ENCODE peak calls at places on chromosome 14, in ten cellular contexts. One of them, this sample, is unnamed.

GRCh38 chr14:23366163-23366921 is 1.4 kb upstream of the EFS start:
- DNase-seq in cardiac muscle cell: peak; percentile 85
- DNase-seq in M059J: no peak
- DNase-seq in aorta: peak; percentile 85
- DNase-seq in GM12865: no peak
- DNase-seq in Peyer's patch: peak; percentile 54
- DNase-seq in neuronal stem cell: peak; percentile 94
- DNase-seq in nephron progenitor cell: peak; percentile 94
- DNase-seq in AG09319: no peak
- DNase-seq in stimulated activated CD8-positive, alpha-beta memory T cell treated with anti-CD3 and anti-CD28 coated beads, Interleukin-7, amount 100 ng/mL, for 1 hour: no peak
- DNase-seq in this sample: peak; percentile 88

GRCh38 chr14:36524874-36525745 is 5.1 kb upstream of the NKX2-1 start:
- DNase-seq in cardiac muscle cell: peak; percentile 35
- DNase-seq in M059J: no peak
- DNase-seq in aorta: no peak
- DNase-seq in GM12865: peak; percentile 25
- DNase-seq in Peyer's patch: no peak
- DNase-seq in neuronal stem cell: peak; percentile 81
- DNase-seq in nephron progenitor cell: peak; percentile 86
- DNase-seq in AG09319: no peak
- DNase-seq in stimulated activated CD8-positive, alpha-beta memory T cell treated with anti-CD3 and anti-CD28 coated beads, Interleukin-7, amount 100 ng/mL, for 1 hour: no peak
- DNase-seq in this sample: peak; percentile 86

GRCh38 chr14:60724080-60724618 is at the start of gene SIX4:
- DNase-seq in cardiac muscle cell: peak; percentile 78
- DNase-seq in M059J: peak; percentile 86
- DNase-seq in aorta: peak; percentile 73
- DNase-seq in GM12865: peak; percentile 62
- DNase-seq in Peyer's patch: peak; percentile 73
- DNase-seq in neuronal stem cell: peak; percentile 73
- DNase-seq in nephron progenitor cell: peak; percentile 78
- DNase-seq in AG09319: peak; percentile 83
- DNase-seq in stimulated activated CD8-positive, alpha-beta memory T cell treated with anti-CD3 and anti-CD28 coated beads, Interleukin-7, amount 100 ng/mL, for 1 hour: no peak
- DNase-seq in this sample: peak; percentile 77

GRCh38 chr14:69048456-69048855 is 69.4 kb upstream of the ACTN1 start:
- DNase-seq in cardiac muscle cell: peak; percentile 36
- DNase-seq in M059J: peak; percentile 22
- DNase-seq in aorta: no peak
- DNase-seq in GM12865: peak; percentile 34
- DNase-seq in Peyer's patch: peak; percentile 65
- DNase-seq in neuronal stem cell: no peak
- DNase-seq in nephron progenitor cell: no peak
- DNase-seq in AG09319: no peak
- DNase-seq in stimulated activated CD8-positive, alpha-beta memory T cell treated with anti-CD3 and anti-CD28 coated beads, Interleukin-7, amount 100 ng/mL, for 1 hour: no peak
- DNase-seq in this sample: no peak

GRCh38 chr14:43525647-43526046 is 981.4 kb downstream of the FSCB start:
- DNase-seq in cardiac muscle cell: no peak
- DNase-seq in M059J: no peak
- DNase-seq in aorta: no peak
- DNase-seq in GM12865: no peak
- DNase-seq in Peyer's patch: no peak
- DNase-seq in neuronal stem cell: no peak
- DNase-seq in nephron progenitor cell: no peak
- DNase-seq in AG09319: no peak
- DNase-seq in stimulated activated CD8-positive, alpha-beta memory T cell treated with anti-CD3 and anti-CD28 coated beads, Interleukin-7, amount 100 ng/mL, for 1 hour: no peak
- DNase-seq in this sample: peak; percentile 16

GRCh38 chr14:76984297-76984696 is 44.2 kb downstream of the IRF2BPL start:
- DNase-seq in cardiac muscle cell: no peak
- DNase-seq in M059J: no peak
- DNase-seq in aorta: no peak
- DNase-seq in GM12865: no peak
- DNase-seq in Peyer's patch: no peak
- DNase-seq in neuronal stem cell: no peak
- DNase-seq in nephron progenitor cell: no peak
- DNase-seq in AG09319: no peak
- DNase-seq in stimulated activated CD8-positive, alpha-beta memory T cell treated with anti-CD3 and anti-CD28 coated beads, Interleukin-7, amount 100 ng/mL, for 1 hour: no peak
- DNase-seq in this sample: no peak

GRCh38 chr14:34629657-34630529 is at the start of gene SNX6:
- DNase-seq in cardiac muscle cell: peak; percentile 85
- DNase-seq in M059J: peak; percentile 67
- DNase-seq in aorta: peak; percentile 88
- DNase-seq in GM12865: peak; percentile 88
- DNase-seq in Peyer's patch: peak; percentile 91
- DNase-seq in neuronal stem cell: peak; percentile 75
- DNase-seq in nephron progenitor cell: peak; percentile 86
- DNase-seq in AG09319: peak; percentile 47
- DNase-seq in stimulated activated CD8-positive, alpha-beta memory T cell treated with anti-CD3 and anti-CD28 coated beads, Interleukin-7, amount 100 ng/mL, for 1 hour: peak; percentile 65
- DNase-seq in this sample: peak; percentile 84

GRCh38 chr14:38039526-38039925 is 168.2 kb upstream of the SSTR1 start:
- DNase-seq in cardiac muscle cell: peak; percentile 3
- DNase-seq in M059J: peak; percentile 13
- DNase-seq in aorta: no peak
- DNase-seq in GM12865: no peak
- DNase-seq in Peyer's patch: no peak
- DNase-seq in neuronal stem cell: no peak
- DNase-seq in nephron progenitor cell: no peak
- DNase-seq in AG09319: no peak
- DNase-seq in stimulated activated CD8-positive, alpha-beta memory T cell treated with anti-CD3 and anti-CD28 coated beads, Interleukin-7, amount 100 ng/mL, for 1 hour: no peak
- DNase-seq in this sample: no peak

GRCh38 chr14:36176524-36176923 is at the start of gene PTCSC3:
- DNase-seq in cardiac muscle cell: no peak
- DNase-seq in M059J: no peak
- DNase-seq in aorta: no peak
- DNase-seq in GM12865: no peak
- DNase-seq in Peyer's patch: no peak
- DNase-seq in neuronal stem cell: no peak
- DNase-seq in nephron progenitor cell: no peak
- DNase-seq in AG09319: peak; percentile 27
- DNase-seq in stimulated activated CD8-positive, alpha-beta memory T cell treated with anti-CD3 and anti-CD28 coated beads, Interleukin-7, amount 100 ng/mL, for 1 hour: no peak
- DNase-seq in this sample: no peak

GRCh38 chr14:104697892-104698583 is 8.6 kb downstream of the INF2 start:
- DNase-seq in cardiac muscle cell: no peak
- DNase-seq in M059J: no peak
- DNase-seq in aorta: no peak
- DNase-seq in GM12865: no peak
- DNase-seq in Peyer's patch: no peak
- DNase-seq in neuronal stem cell: no peak
- DNase-seq in nephron progenitor cell: no peak
- DNase-seq in AG09319: no peak
- DNase-seq in stimulated activated CD8-positive, alpha-beta memory T cell treated with anti-CD3 and anti-CD28 coated beads, Interleukin-7, amount 100 ng/mL, for 1 hour: no peak
- DNase-seq in this sample: no peak

GRCh38 chr14:30129795-30130194 is 202.1 kb upstream of the PRKD1 start:
- DNase-seq in cardiac muscle cell: peak; percentile 10
- DNase-seq in M059J: no peak
- DNase-seq in aorta: no peak
- DNase-seq in GM12865: no peak
- DNase-seq in Peyer's patch: no peak
- DNase-seq in neuronal stem cell: no peak
- DNase-seq in nephron progenitor cell: no peak
- DNase-seq in AG09319: no peak
- DNase-seq in stimulated activated CD8-positive, alpha-beta memory T cell treated with anti-CD3 and anti-CD28 coated beads, Interleukin-7, amount 100 ng/mL, for 1 hour: no peak
- DNase-seq in this sample: no peak

GRCh38 chr14:69093551-69094421 is 59.1 kb downstream of the DCAF5 start:
- DNase-seq in cardiac muscle cell: peak; percentile 86
- DNase-seq in M059J: peak; percentile 67
- DNase-seq in aorta: no peak
- DNase-seq in GM12865: no peak
- DNase-seq in Peyer's patch: no peak
- DNase-seq in neuronal stem cell: no peak
- DNase-seq in nephron progenitor cell: no peak
- DNase-seq in AG09319: no peak
- DNase-seq in stimulated activated CD8-positive, alpha-beta memory T cell treated with anti-CD3 and anti-CD28 coated beads, Interleukin-7, amount 100 ng/mL, for 1 hour: no peak
- DNase-seq in this sample: no peak

GRCh38 chr14:34593740-34594375 is 36.1 kb downstream of the SNX6 start:
- DNase-seq in cardiac muscle cell: no peak
- DNase-seq in M059J: peak; percentile 6
- DNase-seq in aorta: peak; percentile 31
- DNase-seq in GM12865: no peak
- DNase-seq in Peyer's patch: peak; percentile 17
- DNase-seq in neuronal stem cell: no peak
- DNase-seq in nephron progenitor cell: no peak
- DNase-seq in AG09319: no peak
- DNase-seq in stimulated activated CD8-positive, alpha-beta memory T cell treated with anti-CD3 and anti-CD28 coated beads, Interleukin-7, amount 100 ng/mL, for 1 hour: no peak
- DNase-seq in this sample: no peak

GRCh38 chr14:90421001-90421580 is 24.3 kb downstream of the CALM1 start:
- DNase-seq in cardiac muscle cell: no peak
- DNase-seq in M059J: no peak
- DNase-seq in aorta: no peak
- DNase-seq in GM12865: no peak
- DNase-seq in Peyer's patch: no peak
- DNase-seq in neuronal stem cell: no peak
- DNase-seq in nephron progenitor cell: no peak
- DNase-seq in AG09319: no peak
- DNase-seq in stimulated activated CD8-positive, alpha-beta memory T cell treated with anti-CD3 and anti-CD28 coated beads, Interleukin-7, amount 100 ng/mL, for 1 hour: no peak
- DNase-seq in this sample: peak; percentile 46

GRCh38 chr14:37116933-37117844 is 55.2 kb downstream of the SLC25A21 start:
- DNase-seq in cardiac muscle cell: no peak
- DNase-seq in M059J: peak; percentile 56
- DNase-seq in aorta: no peak
- DNase-seq in GM12865: no peak
- DNase-seq in Peyer's patch: no peak
- DNase-seq in neuronal stem cell: no peak
- DNase-seq in nephron progenitor cell: no peak
- DNase-seq in AG09319: peak; percentile 63
- DNase-seq in stimulated activated CD8-positive, alpha-beta memory T cell treated with anti-CD3 and anti-CD28 coated beads, Interleukin-7, amount 100 ng/mL, for 1 hour: no peak
- DNase-seq in this sample: no peak

GRCh38 chr14:85556263-85556662 is 26.3 kb downstream of the FLRT2 start:
- DNase-seq in cardiac muscle cell: no peak
- DNase-seq in M059J: no peak
- DNase-seq in aorta: no peak
- DNase-seq in GM12865: no peak
- DNase-seq in Peyer's patch: no peak
- DNase-seq in neuronal stem cell: no peak
- DNase-seq in nephron progenitor cell: no peak
- DNase-seq in AG09319: no peak
- DNase-seq in stimulated activated CD8-positive, alpha-beta memory T cell treated with anti-CD3 and anti-CD28 coated beads, Interleukin-7, amount 100 ng/mL, for 1 hour: no peak
- DNase-seq in this sample: no peak

GRCh38 chr14:103132381-103133212 is 9.3 kb downstream of the TNFAIP2 start:
- DNase-seq in cardiac muscle cell: no peak
- DNase-seq in M059J: no peak
- DNase-seq in aorta: no peak
- DNase-seq in GM12865: no peak
- DNase-seq in Peyer's patch: no peak
- DNase-seq in neuronal stem cell: no peak
- DNase-seq in nephron progenitor cell: no peak
- DNase-seq in AG09319: no peak
- DNase-seq in stimulated activated CD8-positive, alpha-beta memory T cell treated with anti-CD3 and anti-CD28 coated beads, Interleukin-7, amount 100 ng/mL, for 1 hour: no peak
- DNase-seq in this sample: no peak

GRCh38 chr14:89251066-89251465 is 166.0 kb downstream of the FOXN3 start:
- DNase-seq in cardiac muscle cell: peak; percentile 12
- DNase-seq in M059J: peak; percentile 15
- DNase-seq in aorta: no peak
- DNase-seq in GM12865: no peak
- DNase-seq in Peyer's patch: no peak
- DNase-seq in neuronal stem cell: no peak
- DNase-seq in nephron progenitor cell: no peak
- DNase-seq in AG09319: no peak
- DNase-seq in stimulated activated CD8-positive, alpha-beta memory T cell treated with anti-CD3 and anti-CD28 coated beads, Interleukin-7, amount 100 ng/mL, for 1 hour: no peak
- DNase-seq in this sample: no peak

This sample was measured in retina.